ENCODE peak calls at places on chromosome 9, in six cellular contexts. M, W, N, D, J and Q are unnamed samples.

GRCh38 chr9:125919565-125919964 is 172.4 kb downstream of the PBX3 start:
- DNase-seq in M (no peak), W (no peak), N (no peak), D (no peak), J (peak; percentile 35), Q (peak; percentile 52)

GRCh38 chr9:132183134-132183533 is 21.3 kb downstream of the NTNG2 start:
- DNase-seq in M (no peak), W (no peak), N (no peak), D (no peak), J (no peak), Q (no peak)

GRCh38 chr9:82202808-82203207 is 214.2 kb downstream of the SPATA31D1 start:
- DNase-seq in M (no peak), W (no peak), N (no peak), D (no peak), J (peak; percentile 81), Q (peak; percentile 40)

GRCh38 chr9:134496413-134497282 is 145.0 kb upstream of the COL5A1 start:
- DNase-seq in M (no peak), W (no peak), N (no peak), D (no peak), J (peak; percentile 74), Q (peak; percentile 36)

GRCh38 chr9:96047741-96048115 is 172.2 kb downstream of the ERCC6L2 start:
- DNase-seq in M (no peak), W (no peak), N (no peak), D (no peak), J (no peak), Q (no peak)

GRCh38 chr9:4180907-4181605 is 118.8 kb downstream of the GLIS3 start:
- DNase-seq in M (no peak), W (no peak), N (no peak), D (no peak), J (no peak), Q (no peak)

GRCh38 chr9:16461231-16461840 is 409.1 kb downstream of the BNC2 start:
- DNase-seq in M (no peak), W (peak; percentile 27), N (peak; percentile 51), D (peak; percentile 71), J (peak; percentile 35), Q (no peak)

GRCh38 chr9:88322906-88323566 is 65.2 kb upstream of the SPIN1 start:
- DNase-seq in M (no peak), W (no peak), N (no peak), D (no peak), J (peak; percentile 29), Q (peak; percentile 72)

GRCh38 chr9:108800632-108801099 is 55.1 kb downstream of the ACTL7B start:
- DNase-seq in M (no peak), W (no peak), N (no peak), D (no peak), J (no peak), Q (no peak)

GRCh38 chr9:137028281-137029057 is 432 bp upstream of the ABCA2 start:
- DNase-seq in M (peak; percentile 75), W (no peak), N (peak; percentile 34), D (peak; percentile 55), J (peak; percentile 11), Q (peak; percentile 41)

GRCh38 chr9:134632329-134632728 is 9.3 kb upstream of the COL5A1 start:
- DNase-seq in M (no peak), W (no peak), N (no peak), D (peak; percentile 12), J (no peak), Q (no peak)

GRCh38 chr9:111992523-111992922 is 95.9 kb downstream of the UGCG start:
- DNase-seq in M (no peak), W (no peak), N (peak; percentile 26), D (no peak), J (peak; percentile 82), Q (peak; percentile 48)

GRCh38 chr9:133647148-133647547 is 11.0 kb downstream of the DBH start:
- DNase-seq in M (no peak), W (no peak), N (no peak), D (no peak), J (no peak), Q (no peak)

GRCh38 chr9:131275332-131276106 is 791 bp downstream of the FAM78A start:
- DNase-seq in M (no peak), W (no peak), N (peak; percentile 52), D (peak; percentile 77), J (no peak), Q (no peak)

GRCh38 chr9:75001719-75002421 is 26.2 kb downstream of the CARNMT1 start:
- DNase-seq in M (peak; percentile 67), W (no peak), N (peak; percentile 83), D (no peak), J (peak; percentile 91), Q (peak; percentile 83)

GRCh38 chr9:96874947-96875459 is 20.7 kb upstream of the ZNF782 start:
- DNase-seq in M (no peak), W (no peak), N (no peak), D (no peak), J (peak; percentile 59), Q (peak; percentile 25)

GRCh38 chr9:20314981-20315380 is 307.3 kb downstream of the MLLT3 start:
- DNase-seq in M (no peak), W (no peak), N (no peak), D (no peak), J (no peak), Q (no peak)

GRCh38 chr9:108761530-108762347 is 94.0 kb downstream of the ACTL7B start:
- DNase-seq in M (peak; percentile 53), W (peak; percentile 21), N (peak; percentile 70), D (peak; percentile 61), J (peak; percentile 51), Q (peak; percentile 59)

GRCh38 chr9:8329561-8330283 is 530.1 kb upstream of the DMAC1 start:
- DNase-seq in M (no peak), W (no peak), N (peak; percentile 23), D (peak; percentile 47), J (no peak), Q (no peak)

GRCh38 chr9:91949293-91949945 is 609 bp downstream of the ROR2 start:
- DNase-seq in M (peak; percentile 41), W (no peak), N (no peak), D (peak; percentile 44), J (no peak), Q (peak; percentile 32)

GRCh38 chr9:76185432-76185831 is 208.8 kb downstream of the RFK start:
- DNase-seq in M (no peak), W (no peak), N (no peak), D (no peak), J (no peak), Q (no peak)

GRCh38 chr9:89178162-89179120 is at the start of gene SHC3:
- DNase-seq in M (peak; percentile 41), W (no peak), N (peak; percentile 77), D (peak; percentile 74), J (peak; percentile 75), Q (peak; percentile 60)

GRCh38 chr9:18923167-18923566 is 109.8 kb downstream of the SAXO1 start:
- DNase-seq in M (no peak), W (no peak), N (no peak), D (no peak), J (no peak), Q (no peak)

GRCh38 chr9:14692918-14693861 is at the start of gene ZDHHC21:
- DNase-seq in M (peak; percentile 24), W (peak; percentile 10), N (peak; percentile 74), D (peak; percentile 63), J (peak; percentile 37), Q (peak; percentile 44)

GRCh38 chr9:115237383-115238087 is 119.6 kb upstream of the TNC start:
- DNase-seq in M (no peak), W (no peak), N (no peak), D (no peak), J (no peak), Q (peak; percentile 53)

GRCh38 chr9:38110476-38110875 is 41.4 kb upstream of the SHB start:
- DNase-seq in M (no peak), W (no peak), N (peak; percentile 16), D (no peak), J (no peak), Q (no peak)

GRCh38 chr9:21709464-21710058 is 92.9 kb upstream of the MTAP start:
- DNase-seq in M (peak; percentile 57), W (no peak), N (peak; percentile 72), D (peak; percentile 55), J (peak; percentile 53), Q (peak; percentile 49)

GRCh38 chr9:79975471-79976316 is 403.9 kb downstream of the TLE4 start:
- DNase-seq in M (peak; percentile 29), W (no peak), N (no peak), D (peak; percentile 28), J (no peak), Q (no peak)

GRCh38 chr9:86304236-86304730 is 21.9 kb upstream of the ISCA1 start:
- DNase-seq in M (no peak), W (no peak), N (no peak), D (no peak), J (no peak), Q (no peak)

GRCh38 chr9:91089405-91090131 is 272.1 kb downstream of the AUH start:
- DNase-seq in M (no peak), W (no peak), N (peak; percentile 66), D (no peak), J (peak; percentile 73), Q (peak; percentile 60)

GRCh38 chr9:131432597-131433301 is 38.9 kb downstream of the PRRC2B start:
- DNase-seq in M (no peak), W (no peak), N (peak; percentile 61), D (no peak), J (peak; percentile 97), Q (peak; percentile 94)

GRCh38 chr9:83707768-83708514 is at the start of gene UBQLN1:
- DNase-seq in M (peak; percentile 90), W (peak; percentile 66), N (peak; percentile 96), D (peak; percentile 91), J (peak; percentile 94), Q (peak; percentile 94)
- H2BK120ac ChIP-seq in M (peak within 1 kb of the TSS; percentile 72), W (peak within 1 kb of the TSS; percentile 93), N (peak within 1 kb of the TSS; percentile 46), D (peak within 1 kb of the TSS; percentile 88), J (peak within 1 kb of the TSS; percentile 98), Q (peak within 1 kb of the TSS; percentile 64)

GRCh38 chr9:33024126-33024965 is 727 bp upstream of the DNAJA1 start:
- DNase-seq in M (no peak), W (no peak), N (peak; percentile 11), D (no peak), J (peak; percentile 22), Q (no peak)
- H2BK5ac ChIP-seq in M (peak overlapping the region; percentile 93), W (peak overlapping the region; percentile 55), N (no peak overlapping the region), D (no peak overlapping the region), J (peak overlapping the region; percentile 70), Q (no peak overlapping the region)

DNA sequence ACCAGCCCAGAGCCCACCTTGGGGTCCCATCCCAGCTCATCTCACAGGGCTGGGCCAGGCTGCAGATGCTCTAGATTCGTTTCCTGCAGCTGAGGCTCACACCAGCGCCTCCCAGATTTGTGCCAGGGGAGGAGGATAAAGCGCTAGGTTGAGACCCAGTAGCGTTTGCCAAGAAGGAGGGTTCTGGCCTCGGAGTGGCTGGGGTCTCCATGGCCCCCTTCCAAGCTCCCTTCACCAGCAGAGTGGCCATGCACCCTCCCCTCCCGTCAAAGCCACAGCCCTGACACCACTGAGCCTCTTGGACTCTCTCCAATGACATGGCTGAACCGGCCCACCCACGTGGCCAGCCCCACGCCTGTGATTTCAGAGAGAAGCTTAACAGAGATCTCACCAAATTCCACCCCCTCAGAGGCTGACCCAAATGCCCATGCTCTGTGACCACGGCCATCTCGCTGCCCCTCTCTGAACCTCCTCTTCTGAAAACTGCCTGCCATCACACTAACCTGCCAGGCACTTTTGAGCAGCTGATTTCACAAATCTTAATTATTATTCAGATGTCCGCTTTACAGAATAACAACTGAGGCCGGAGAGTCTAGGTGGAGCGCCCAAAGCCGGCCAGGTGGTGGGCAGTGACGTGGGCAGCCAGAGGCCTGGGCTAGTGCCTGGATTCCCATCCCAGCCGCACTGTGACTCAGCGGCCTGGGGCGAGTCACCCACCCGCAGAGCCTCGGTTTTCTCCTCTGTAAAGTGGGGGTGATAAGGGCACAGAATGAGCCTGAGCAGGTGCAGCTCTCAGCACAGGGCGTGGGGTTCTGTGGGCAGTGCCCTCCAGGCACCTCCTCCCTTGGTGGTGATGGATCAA is 155.7 kb downstream of the C9orf50 start:
- DNase-seq in M (no peak), W (no peak), N (no peak), D (no peak), J (peak; percentile 60), Q (peak; percentile 41)
- H2BK120ac ChIP-seq in M (no peak overlapping the region), W (no peak overlapping the region), N (no peak overlapping the region), D (no peak overlapping the region), J (peak overlapping the region; percentile 58), Q (no peak overlapping the region)

GRCh38 chr9:121612511-121612998 is 38.9 kb upstream of the DAB2IP start:
- DNase-seq in M (no peak), W (no peak), N (peak; percentile 66), D (peak; percentile 55), J (no peak), Q (peak; percentile 53)
- H2BK5ac ChIP-seq in M (no peak overlapping the region), W (no peak overlapping the region), N (peak overlapping the region; percentile 35), D (no peak overlapping the region), J (no peak overlapping the region), Q (no peak overlapping the region)